ENCODE peak calls at places on chromosomes 2 and 18, in nine cellular contexts. B is hepatocyte, L is HT1080, D is right lobe of liver, X is RWPE2, Q is AG20443, O is T-helper 2 cell, Z is RPMI7951, A is GM20000. V is an unnamed sample.

GRCh38 chr2:14702258-14702657 is 69.7 kb downstream of the LRATD1 start:
- DNase-seq in B (no peak), O (no peak), L (no peak), A (no peak), X (no peak), D (no peak), Q (no peak), Z (no peak), V (no peak)

GRCh38 chr2:65415091-65415490 is 17.3 kb downstream of the SPRED2 start:
- DNase-seq in B (no peak), L (no peak), Z (no peak), Q (no peak), A (no peak), O (no peak), D (no peak), X (no peak), V (no peak)

GRCh38 chr2:210493528-210493927 is 17.0 kb upstream of the LANCL1 start:
- DNase-seq in L (no peak), Z (no peak), B (no peak), Q (no peak), A (no peak), X (no peak), O (no peak), D (no peak), V (no peak)

GRCh38 chr2:43224571-43225092 is 1.8 kb downstream of the ZFP36L2 start:
- DNase-seq in X (no peak), L (no peak), D (no peak), A (peak; percentile 60), B (peak; percentile 54), Z (peak; percentile 60), Q (no peak), O (peak; percentile 38), V (peak; percentile 60)

GRCh38 chr2:149885468-149885867 is 297.9 kb upstream of the MMADHC start:
- DNase-seq in Z (no peak), B (no peak), L (peak; percentile 18), X (no peak), O (no peak), D (peak; percentile 57), A (no peak), Q (no peak), V (no peak)

GRCh38 chr2:20257411-20257810 is 32.5 kb upstream of the SDC1 start:
- DNase-seq in D (no peak), O (no peak), L (no peak), B (no peak), Q (no peak), A (no peak), Z (no peak), X (no peak), V (no peak)

GRCh38 chr2:9753665-9754531 is 89.4 kb upstream of the TAF1B start:
- DNase-seq in Z (no peak), X (no peak), D (no peak), O (peak; percentile 17), Q (no peak), B (no peak), L (no peak), A (peak; percentile 47), V (peak; percentile 46)

GRCh38 chr18:47323158-47323557 is 71.7 kb upstream of the SKOR2 start:
- DNase-seq in B (no peak), O (no peak), L (peak; percentile 97), D (no peak), Q (peak; percentile 34), X (no peak), Z (peak; percentile 38), A (no peak), V (no peak)

GRCh38 chr2:42182654-42183308 is 13.6 kb downstream of the EML4 start:
- DNase-seq in Q (no peak), Z (no peak), B (no peak), D (no peak), A (no peak), X (no peak), O (no peak), L (no peak), V (no peak)

GRCh38 chr2:63662028-63662804 is 73.5 kb downstream of the MDH1 start:
- DNase-seq in A (no peak), Q (no peak), Z (no peak), L (no peak), X (no peak), O (no peak), B (peak; percentile 21), D (no peak), V (no peak)

GRCh38 chr2:220847587-220847986 is 724.5 kb downstream of the EPHA4 start:
- DNase-seq in Z (peak; percentile 64), Q (peak; percentile 72), X (peak; percentile 69), B (peak; percentile 5), D (no peak), A (no peak), L (peak; percentile 88), O (no peak), V (no peak)

GRCh38 chr2:23215016-23215415 is 170.0 kb upstream of the KLHL29 start:
- DNase-seq in O (no peak), Q (no peak), A (no peak), Z (no peak), D (no peak), B (no peak), X (no peak), L (no peak), V (no peak)

GRCh38 chr2:234395801-234396478 is 100.9 kb downstream of the ARL4C start:
- DNase-seq in X (no peak), A (no peak), L (no peak), D (no peak), Z (no peak), O (no peak), Q (no peak), B (no peak), V (no peak)

GRCh38 chr18:48022021-48022420 is 91.6 kb upstream of the SMAD2 start:
- DNase-seq in O (no peak), B (no peak), X (peak; percentile 16), A (no peak), L (no peak), Q (no peak), Z (no peak), D (no peak), V (no peak)

GRCh38 chr2:226649871-226650660 is 149.6 kb downstream of the IRS1 start:
- DNase-seq in L (peak; percentile 96), D (peak; percentile 31), A (peak; percentile 23), B (peak; percentile 85), X (peak; percentile 94), O (no peak), Q (peak; percentile 86), Z (peak; percentile 99), V (peak; percentile 45)

GRCh38 chr2:191171708-191172355 is 21.0 kb upstream of the STAT4 start:
- DNase-seq in X (peak; percentile 83), Z (peak; percentile 93), A (no peak), O (no peak), D (no peak), B (peak; percentile 26), L (peak; percentile 98), Q (peak; percentile 70), V (no peak)

GRCh38 chr18:48363167-48363566 is 46.0 kb downstream of the ZBTB7C start:
- DNase-seq in Z (no peak), O (no peak), D (no peak), Q (no peak), A (no peak), X (no peak), B (no peak), L (no peak), V (no peak)

GRCh38 chr18:59012815-59013677 is 126.6 kb upstream of the SEC11C start:
- DNase-seq in L (no peak), Q (no peak), B (no peak), D (no peak), X (no peak), A (no peak), O (no peak), Z (peak; percentile 70), V (no peak)

GRCh38 chr2:164567335-164567989 is 53.8 kb downstream of the GRB14 start:
- DNase-seq in Q (no peak), X (no peak), O (no peak), D (no peak), A (no peak), L (no peak), Z (no peak), B (no peak), V (no peak)

GRCh38 chr18:46297124-46297523 is 192.9 kb downstream of the HAUS1 start:
- DNase-seq in X (no peak), Q (no peak), L (no peak), D (no peak), A (no peak), Z (no peak), O (no peak), B (no peak), V (no peak)

GRCh38 chr2:23684540-23685176 is 242.3 kb downstream of the ATAD2B start:
- DNase-seq in D (no peak), Q (no peak), O (no peak), Z (no peak), X (no peak), L (no peak), B (no peak), A (no peak), V (no peak)

GRCh38 chr2:219362524-219363164 is 25.1 kb downstream of the DNPEP start:
- DNase-seq in O (no peak), L (peak; percentile 96), Z (peak; percentile 99), D (no peak), A (no peak), B (peak; percentile 39), X (no peak), Q (peak; percentile 90), V (peak; percentile 41)

GRCh38 chr18:10476430-10476829 is 22.0 kb downstream of the APCDD1 start:
- DNase-seq in B (peak; percentile 37), Z (peak; percentile 74), O (no peak), A (no peak), X (no peak), Q (peak; percentile 69), L (no peak), D (no peak), V (no peak)

GRCh38 chr2:208890486-208890885 is 483.9 kb downstream of the PTH2R start:
- DNase-seq in O (no peak), D (no peak), Z (no peak), A (no peak), L (no peak), X (no peak), B (no peak), Q (no peak), V (no peak)

V was measured in GM13977.